ENCODE peak calls at places on chromosomes 5 and 9, in four cellular contexts. One of them, this sample, is unnamed.

GRCh38 chr9:89750117-89750551 is 145.3 kb downstream of the GADD45G start:
- DNase-seq in NT2/D1: no peak
- DNase-seq in psoas muscle: no peak
- DNase-seq in neural progenitor cell: peak; percentile 80
- DNase-seq in this sample: no peak

GRCh38 chr5:73596705-73597328 is 29.2 kb upstream of the ARHGEF28 start:
- DNase-seq in NT2/D1: peak; percentile 27
- DNase-seq in psoas muscle: no peak
- DNase-seq in neural progenitor cell: peak; percentile 81
- DNase-seq in this sample: peak; percentile 22

GRCh38 chr9:7848498-7848897 is 48.9 kb upstream of the DMAC1 start:
- DNase-seq in NT2/D1: no peak
- DNase-seq in psoas muscle: no peak
- DNase-seq in neural progenitor cell: no peak
- DNase-seq in this sample: no peak

GRCh38 chr9:81832571-81833285 is 95.5 kb upstream of the SPATA31D4 start:
- DNase-seq in NT2/D1: no peak
- DNase-seq in psoas muscle: no peak
- DNase-seq in neural progenitor cell: no peak
- DNase-seq in this sample: no peak

GRCh38 chr5:110478899-110479298 is 247.6 kb downstream of the TMEM232 start:
- DNase-seq in NT2/D1: no peak
- DNase-seq in psoas muscle: no peak
- DNase-seq in neural progenitor cell: no peak
- DNase-seq in this sample: peak; percentile 95

GRCh38 chr9:91736898-91737601 is 213.0 kb downstream of the ROR2 start:
- DNase-seq in NT2/D1: no peak
- DNase-seq in psoas muscle: no peak
- DNase-seq in neural progenitor cell: no peak
- DNase-seq in this sample: no peak

GRCh38 chr5:103259705-103260355 is 1.3 kb downstream of the MACIR start:
- DNase-seq in NT2/D1: no peak
- DNase-seq in psoas muscle: no peak
- DNase-seq in neural progenitor cell: peak; percentile 70
- DNase-seq in this sample: peak; percentile 61

GRCh38 chr5:108259306-108259705 is 122.6 kb downstream of the FBXL17 start:
- DNase-seq in NT2/D1: no peak
- DNase-seq in psoas muscle: no peak
- DNase-seq in neural progenitor cell: peak; percentile 10
- DNase-seq in this sample: peak; percentile 53

GRCh38 chr9:128382261-128382660 is 11.1 kb downstream of the URM1 start:
- DNase-seq in NT2/D1: no peak
- DNase-seq in psoas muscle: no peak
- DNase-seq in neural progenitor cell: no peak
- DNase-seq in this sample: no peak

GRCh38 chr5:9661316-9662015 is 31.3 kb upstream of the TAS2R1 start:
- DNase-seq in NT2/D1: no peak
- DNase-seq in psoas muscle: no peak
- DNase-seq in neural progenitor cell: no peak
- DNase-seq in this sample: peak; percentile 64

GRCh38 chr9:84271887-84272556 is 68.5 kb downstream of the SLC28A3 start:
- DNase-seq in NT2/D1: no peak
- DNase-seq in psoas muscle: no peak
- DNase-seq in neural progenitor cell: peak; percentile 18
- DNase-seq in this sample: peak; percentile 45

GRCh38 chr5:132008163-132008473 is 3.3 kb downstream of the ACSL6 start:
- DNase-seq in NT2/D1: no peak
- DNase-seq in psoas muscle: no peak
- DNase-seq in neural progenitor cell: no peak
- DNase-seq in this sample: no peak

GRCh38 chr9:133403766-133404439 is 13.9 kb downstream of the REXO4 start:
- DNase-seq in NT2/D1: peak; percentile 22
- DNase-seq in psoas muscle: no peak
- DNase-seq in neural progenitor cell: peak; percentile 47
- DNase-seq in this sample: no peak

GRCh38 chr9:121815556-121816448 is 164.4 kb downstream of the DAB2IP start:
- DNase-seq in NT2/D1: no peak
- DNase-seq in psoas muscle: no peak
- DNase-seq in neural progenitor cell: no peak
- DNase-seq in this sample: no peak

GRCh38 chr9:121814594-121814993 is 163.2 kb downstream of the DAB2IP start:
- DNase-seq in NT2/D1: no peak
- DNase-seq in psoas muscle: no peak
- DNase-seq in neural progenitor cell: no peak
- DNase-seq in this sample: no peak

GRCh38 chr9:121816449-121816817 is 165.0 kb downstream of the DAB2IP start:
- DNase-seq in NT2/D1: no peak
- DNase-seq in psoas muscle: no peak
- DNase-seq in neural progenitor cell: no peak
- DNase-seq in this sample: no peak

GRCh38 chr9:121813811-121814210 is 162.4 kb downstream of the DAB2IP start:
- DNase-seq in NT2/D1: no peak
- DNase-seq in psoas muscle: no peak
- DNase-seq in neural progenitor cell: no peak
- DNase-seq in this sample: no peak

GRCh38 chr9:121815084-121815483 is 163.7 kb downstream of the DAB2IP start:
- DNase-seq in NT2/D1: no peak
- DNase-seq in psoas muscle: no peak
- DNase-seq in neural progenitor cell: no peak
- DNase-seq in this sample: no peak
- H3K4me1 ChIP-seq in NT2/D1: peaks cover 46% of the 10 kb centered on the region
- H3K4me1 ChIP-seq in psoas muscle: no peaks in the 10 kb centered on the region
- H3K4me1 ChIP-seq in neural progenitor cell: peaks cover 36% of the 10 kb centered on the region
- H3K4me1 ChIP-seq in this sample: no peaks in the 10 kb centered on the region

GRCh38 chr5:150801117-150801927 is 22.8 kb downstream of the SMIM3 start:
- DNase-seq in NT2/D1: peak; percentile 36
- DNase-seq in psoas muscle: no peak
- DNase-seq in neural progenitor cell: peak; percentile 80
- DNase-seq in this sample: peak; percentile 78
- H3K4me3 ChIP-seq in NT2/D1: peak overlapping the region; percentile 32
- H3K4me3 ChIP-seq in psoas muscle: peak overlapping the region; percentile 46
- H3K4me3 ChIP-seq in neural progenitor cell: peak overlapping the region; percentile 53
- H3K4me3 ChIP-seq in this sample: peak overlapping the region; percentile 68

DNA sequence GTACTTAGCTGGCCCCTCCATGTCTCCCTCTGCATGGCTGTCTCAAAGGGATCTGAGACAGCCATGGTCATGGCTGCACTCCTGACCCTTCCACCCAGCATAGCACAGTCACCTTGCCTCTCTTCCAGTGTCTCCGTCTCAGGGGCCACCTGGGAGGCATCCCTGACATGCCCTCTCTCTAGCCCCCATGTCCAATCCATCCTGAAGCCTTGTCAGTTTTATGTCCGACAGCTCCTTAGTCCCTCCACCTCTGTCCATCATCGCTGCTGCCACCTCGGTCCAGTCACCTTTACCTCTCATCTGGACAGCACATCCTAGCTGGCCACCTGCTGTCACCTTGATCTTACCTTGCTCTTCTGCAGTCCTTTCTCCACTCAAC is 181.6 kb upstream of the PITX1 start:
- DNase-seq in NT2/D1: no peak
- DNase-seq in psoas muscle: no peak
- DNase-seq in neural progenitor cell: no peak
- DNase-seq in this sample: no peak
- H3K27me3 ChIP-seq in NT2/D1: peaks cover 11% of the 10 kb centered on the region
- H3K27me3 ChIP-seq in psoas muscle: no peaks in the 10 kb centered on the region
- H3K27me3 ChIP-seq in neural progenitor cell: no peaks in the 10 kb centered on the region
- H3K27me3 ChIP-seq in this sample: no peaks in the 10 kb centered on the region

GRCh38 chr9:121300283-121301119 is 32.5 kb downstream of the GSN start:
- DNase-seq in NT2/D1: no peak
- DNase-seq in psoas muscle: no peak
- DNase-seq in neural progenitor cell: no peak
- DNase-seq in this sample: no peak
- H3K4me1 ChIP-seq in NT2/D1: peaks cover 12% of the 10 kb centered on the region
- H3K4me1 ChIP-seq in psoas muscle: peaks cover 52% of the 10 kb centered on the region
- H3K4me1 ChIP-seq in neural progenitor cell: peaks cover 24% of the 10 kb centered on the region
- H3K4me1 ChIP-seq in this sample: peaks cover 85% of the 10 kb centered on the region

DNA sequence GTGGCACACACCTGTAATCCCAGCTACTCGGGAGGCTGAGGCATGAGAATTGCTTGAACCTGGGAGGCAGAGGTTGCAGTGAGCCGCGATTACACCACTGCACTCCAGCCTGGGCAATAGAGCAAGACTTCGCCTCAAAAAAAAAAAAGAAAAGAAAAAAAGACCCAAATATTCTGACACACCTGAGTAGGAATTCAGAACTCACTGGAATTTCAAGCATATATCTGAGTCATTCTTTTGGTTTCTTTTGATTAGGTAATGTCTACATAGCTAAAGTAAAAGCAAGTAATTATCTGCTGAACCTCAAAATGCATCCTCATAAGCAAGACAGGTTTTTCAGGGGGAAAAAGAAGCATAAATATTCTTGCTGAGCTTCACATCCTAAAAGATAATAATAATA is 35.9 kb downstream of the ANKRD31 start:
- DNase-seq in NT2/D1: no peak
- DNase-seq in psoas muscle: no peak
- DNase-seq in neural progenitor cell: no peak
- DNase-seq in this sample: no peak
- H3K4me3 ChIP-seq in NT2/D1: no peak overlapping the region
- H3K4me3 ChIP-seq in psoas muscle: no peak overlapping the region
- H3K4me3 ChIP-seq in neural progenitor cell: no peak overlapping the region
- H3K4me3 ChIP-seq in this sample: no peak overlapping the region

DNA sequence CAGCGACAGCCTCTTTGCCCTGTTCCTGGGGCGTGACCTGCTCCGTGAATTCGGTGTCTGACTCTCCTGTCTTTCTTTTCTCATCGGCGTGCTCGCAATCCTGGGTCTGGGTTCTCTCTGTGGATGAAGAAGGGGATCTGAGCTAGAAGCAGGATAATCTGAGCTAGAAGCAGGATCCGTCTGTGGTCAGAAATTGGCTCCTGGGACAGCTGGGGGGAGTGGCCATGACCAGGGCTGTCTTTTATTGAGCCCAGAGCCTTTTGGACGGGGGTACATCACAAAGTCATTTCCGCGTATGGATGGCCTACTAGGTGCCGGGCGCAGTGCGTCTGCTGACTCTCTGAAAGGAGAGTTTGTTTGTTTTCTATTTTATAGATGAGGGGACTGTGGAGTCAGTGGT is 150.2 kb upstream of the COL5A1 start:
- DNase-seq in NT2/D1: no peak
- DNase-seq in psoas muscle: no peak
- DNase-seq in neural progenitor cell: no peak
- DNase-seq in this sample: no peak
- H3K27me3 ChIP-seq in NT2/D1: peaks cover 6% of the 10 kb centered on the region
- H3K27me3 ChIP-seq in psoas muscle: no peaks in the 10 kb centered on the region
- H3K27me3 ChIP-seq in neural progenitor cell: no peaks in the 10 kb centered on the region
- H3K27me3 ChIP-seq in this sample: no peaks in the 10 kb centered on the region

DNA sequence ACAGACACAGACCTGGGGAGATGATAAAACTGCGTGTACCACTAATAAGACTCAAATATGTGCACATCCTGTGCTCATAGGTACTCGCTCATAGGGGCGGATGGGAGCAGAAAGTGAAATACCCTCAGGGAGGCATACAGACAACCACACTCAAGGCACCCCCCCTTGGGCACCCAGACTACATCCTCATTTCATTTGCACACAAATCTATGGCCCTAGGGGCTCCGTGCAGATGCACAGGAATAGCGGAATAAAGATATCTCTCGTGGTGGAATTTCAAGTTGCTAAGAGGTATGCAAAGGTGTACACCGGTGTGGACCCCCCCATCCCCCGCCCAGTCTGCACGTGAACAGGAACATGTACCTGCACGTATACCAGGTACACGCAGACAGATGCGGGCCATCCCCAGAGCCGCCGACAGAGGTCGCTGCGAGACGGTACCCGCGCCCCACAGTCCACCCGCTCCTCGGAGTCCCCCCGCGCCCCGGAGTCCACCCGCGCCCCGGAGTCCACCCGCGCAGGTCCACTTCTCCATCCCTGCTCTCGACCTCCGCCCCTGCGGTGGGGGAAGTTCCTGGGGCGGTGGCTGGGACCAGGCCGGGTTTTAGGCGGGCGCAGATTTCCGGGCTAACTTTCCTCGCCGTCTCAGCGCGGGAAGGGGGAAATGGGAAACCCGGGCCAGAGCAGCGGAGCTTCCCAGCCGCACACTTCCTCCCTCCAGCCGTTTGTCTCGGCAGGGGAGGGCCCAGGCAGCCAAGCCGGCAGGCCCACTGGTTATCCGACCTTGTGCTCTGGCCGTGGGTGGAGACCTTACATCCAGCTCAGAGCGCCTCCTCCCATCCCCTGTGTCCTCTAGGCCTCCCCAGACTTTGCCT is 1.0 kb upstream of the IL12B start:
- DNase-seq in NT2/D1: peak; percentile 9
- DNase-seq in psoas muscle: peak; percentile 66
- DNase-seq in neural progenitor cell: peak; percentile 69
- DNase-seq in this sample: peak; percentile 72
- H3K4me1 ChIP-seq in NT2/D1: no peaks in the 10 kb centered on the region
- H3K4me1 ChIP-seq in psoas muscle: no peaks in the 10 kb centered on the region
- H3K4me1 ChIP-seq in neural progenitor cell: peaks cover 7% of the 10 kb centered on the region
- H3K4me1 ChIP-seq in this sample: peaks cover 7% of the 10 kb centered on the region

GRCh38 chr5:62521319-62521718 is 57.3 kb upstream of the LRRC70 start:
- DNase-seq in NT2/D1: no peak
- DNase-seq in psoas muscle: no peak
- DNase-seq in neural progenitor cell: no peak
- DNase-seq in this sample: no peak

DNA sequence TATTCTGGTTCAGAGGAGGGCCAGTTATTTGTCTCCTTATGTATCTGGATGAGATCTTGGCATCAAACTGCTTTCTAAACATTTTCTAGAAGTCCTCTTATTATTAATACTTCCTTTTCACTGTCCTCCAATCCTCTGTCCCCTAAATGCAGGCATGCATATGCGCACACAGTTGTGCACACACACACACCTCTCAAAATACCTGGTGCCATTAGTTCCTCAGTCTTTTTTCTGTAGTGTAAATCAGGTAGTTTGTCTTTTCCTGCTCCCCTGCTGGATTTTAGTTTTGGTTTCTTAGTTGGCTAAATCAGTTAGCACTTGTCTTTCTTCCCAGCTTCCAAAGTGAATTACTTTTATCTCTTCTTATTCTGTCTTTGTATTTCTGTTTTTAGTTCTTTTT is 55.8 kb upstream of the LRRC70 start:
- DNase-seq in NT2/D1: no peak
- DNase-seq in psoas muscle: no peak
- DNase-seq in neural progenitor cell: no peak
- DNase-seq in this sample: no peak
- H3K4me3 ChIP-seq in NT2/D1: no peak overlapping the region
- H3K4me3 ChIP-seq in psoas muscle: no peak overlapping the region
- H3K4me3 ChIP-seq in neural progenitor cell: no peak overlapping the region
- H3K4me3 ChIP-seq in this sample: no peak overlapping the region

This sample was measured in adipocyte.